ENCODE peak calls at places on chromosome 9, in ten cellular contexts. T, P, N, K, F, H, L, A, Q and Z are unnamed samples.
A peak's percentile ranks its signal among the peaks of the same experiment; 100 is the strongest.

GRCh38 chr9:37801287-37801850 is 772 bp downstream of the DCAF10 start:
- DNase-seq in L (peak; percentile 42), F (no peak), N (no peak), A (no peak), P (no peak), K (no peak), T (no peak), Q (peak; percentile 34), H (peak; percentile 30), Z (no peak)

GRCh38 chr9:98263482-98264357 is 8.3 kb upstream of the TBC1D2 start:
- DNase-seq in K (peak; percentile 43), H (peak; percentile 68), L (peak; percentile 87), N (peak; percentile 84), A (peak; percentile 75), F (peak; percentile 77), P (peak; percentile 66), T (peak; percentile 67), Q (peak; percentile 76), Z (no peak)

GRCh38 chr9:125974705-125975104 is 227.5 kb downstream of the PBX3 start:
- DNase-seq in H (no peak), A (no peak), Q (no peak), P (no peak), N (no peak), K (no peak), F (no peak), T (no peak), L (no peak), Z (no peak)

GRCh38 chr9:19231126-19232035 is 888 bp downstream of the DENND4C start:
- DNase-seq in H (peak; percentile 9), A (no peak), P (no peak), N (no peak), T (no peak), L (peak; percentile 37), F (no peak), K (no peak), Q (no peak), Z (no peak)

GRCh38 chr9:130825051-130825651 is 9.9 kb upstream of the ABL1 start:
- DNase-seq in N (no peak), A (peak; percentile 43), T (no peak), P (no peak), Q (peak; percentile 67), F (no peak), K (no peak), L (no peak), H (peak; percentile 29), Z (peak; percentile 65)

GRCh38 chr9:121820286-121821005 is 169.0 kb downstream of the DAB2IP start:
- DNase-seq in K (no peak), P (no peak), Q (no peak), A (peak; percentile 42), H (no peak), N (no peak), T (no peak), F (no peak), L (no peak), Z (no peak)

GRCh38 chr9:129823934-129824601 is at the start of gene TOR1A:
- DNase-seq in Q (peak; percentile 91), L (peak; percentile 96), P (peak; percentile 81), H (peak; percentile 88), K (peak; percentile 80), T (peak; percentile 62), F (peak; percentile 89), N (peak; percentile 93), A (peak; percentile 94), Z (peak; percentile 87)

GRCh38 chr9:93258818-93259489 is 75.0 kb downstream of the WNK2 start:
- DNase-seq in N (no peak), A (peak; percentile 43), T (no peak), K (no peak), Q (no peak), H (no peak), P (no peak), F (no peak), L (no peak), Z (no peak)

GRCh38 chr9:105257767-105258166 is 13.3 kb downstream of the SLC44A1 start:
- DNase-seq in A (no peak), N (no peak), P (no peak), T (no peak), Q (no peak), K (no peak), L (no peak), F (no peak), H (peak; percentile 56), Z (no peak)

GRCh38 chr9:129166962-129167557 is 11.0 kb downstream of the IER5L start:
- DNase-seq in L (no peak), P (peak; percentile 48), F (no peak), N (no peak), T (no peak), K (no peak), A (no peak), Q (peak; percentile 57), H (peak; percentile 61), Z (no peak)

GRCh38 chr9:68462004-68462775 is 78.5 kb downstream of the TMEM252 start:
- DNase-seq in T (no peak), F (no peak), Q (no peak), K (no peak), H (no peak), A (no peak), P (no peak), L (no peak), N (no peak), Z (no peak)

GRCh38 chr9:105132576-105132975 is 111.9 kb upstream of the SLC44A1 start:
- DNase-seq in K (no peak), Q (no peak), P (peak; percentile 27), F (no peak), N (no peak), L (no peak), A (no peak), H (peak; percentile 84), T (no peak), Z (no peak)